ENCODE peak calls at places on chromosomes 5 and 9, in nine cellular contexts. One of them, this sample, is unnamed.

GRCh38 chr5:101009758-101010519 is 106.9 kb upstream of the ST8SIA4 start:
- DNase-seq in kidney: no peak
- DNase-seq in MCF 10A: no peak
- DNase-seq in NCI-H2081: no peak
- DNase-seq in adrenal gland: no peak
- DNase-seq in mucosa of descending colon: no peak
- DNase-seq in A549: no peak
- DNase-seq in skeletal muscle cell: no peak
- DNase-seq in astrocyte: no peak
- DNase-seq in this sample: no peak

GRCh38 chr5:76960004-76960625 is 7.3 kb downstream of the CRHBP start:
- DNase-seq in kidney: no peak
- DNase-seq in MCF 10A: no peak
- DNase-seq in NCI-H2081: no peak
- DNase-seq in adrenal gland: no peak
- DNase-seq in mucosa of descending colon: no peak
- DNase-seq in A549: no peak
- DNase-seq in skeletal muscle cell: peak
- DNase-seq in astrocyte: peak
- DNase-seq in this sample: no peak

GRCh38 chr9:87771251-87772006 is 45.5 kb downstream of the CTSL start:
- DNase-seq in kidney: peak
- DNase-seq in MCF 10A: no peak
- DNase-seq in NCI-H2081: no peak
- DNase-seq in adrenal gland: no peak
- DNase-seq in mucosa of descending colon: no peak
- DNase-seq in A549: no peak
- DNase-seq in skeletal muscle cell: no peak
- DNase-seq in astrocyte: no peak
- DNase-seq in this sample: no peak

GRCh38 chr5:141547488-141547887 is 58.6 kb downstream of the PCDHGC5 start:
- DNase-seq in kidney: no peak
- DNase-seq in MCF 10A: peak
- DNase-seq in NCI-H2081: no peak
- DNase-seq in adrenal gland: no peak
- DNase-seq in mucosa of descending colon: no peak
- DNase-seq in A549: no peak
- DNase-seq in skeletal muscle cell: no peak
- DNase-seq in astrocyte: peak
- DNase-seq in this sample: no peak

GRCh38 chr9:37677435-37677834 is 26.7 kb downstream of the FRMPD1 start:
- DNase-seq in kidney: no peak
- DNase-seq in MCF 10A: no peak
- DNase-seq in NCI-H2081: no peak
- DNase-seq in adrenal gland: no peak
- DNase-seq in mucosa of descending colon: no peak
- DNase-seq in A549: no peak
- DNase-seq in skeletal muscle cell: no peak
- DNase-seq in astrocyte: no peak
- DNase-seq in this sample: no peak

GRCh38 chr9:134677743-134678142 is 36.1 kb downstream of the COL5A1 start:
- DNase-seq in kidney: peak
- DNase-seq in MCF 10A: no peak
- DNase-seq in NCI-H2081: no peak
- DNase-seq in adrenal gland: no peak
- DNase-seq in mucosa of descending colon: no peak
- DNase-seq in A549: no peak
- DNase-seq in skeletal muscle cell: no peak
- DNase-seq in astrocyte: no peak
- DNase-seq in this sample: no peak

GRCh38 chr5:176541338-176542134 is 4.3 kb upstream of the RNF44 start:
- DNase-seq in kidney: peak
- DNase-seq in MCF 10A: peak
- DNase-seq in NCI-H2081: peak
- DNase-seq in adrenal gland: no peak
- DNase-seq in mucosa of descending colon: peak
- DNase-seq in A549: no peak
- DNase-seq in skeletal muscle cell: no peak
- DNase-seq in astrocyte: no peak
- DNase-seq in this sample: peak

GRCh38 chr5:145855842-145856267 is 17.0 kb downstream of the GRXCR2 start:
- DNase-seq in kidney: no peak
- DNase-seq in MCF 10A: no peak
- DNase-seq in NCI-H2081: no peak
- DNase-seq in adrenal gland: peak
- DNase-seq in mucosa of descending colon: no peak
- DNase-seq in A549: no peak
- DNase-seq in skeletal muscle cell: no peak
- DNase-seq in astrocyte: no peak
- DNase-seq in this sample: no peak

GRCh38 chr9:98892296-98892695 is 51.4 kb upstream of the COL15A1 start:
- DNase-seq in kidney: no peak
- DNase-seq in MCF 10A: no peak
- DNase-seq in NCI-H2081: no peak
- DNase-seq in adrenal gland: no peak
- DNase-seq in mucosa of descending colon: no peak
- DNase-seq in A549: no peak
- DNase-seq in skeletal muscle cell: no peak
- DNase-seq in astrocyte: peak
- DNase-seq in this sample: no peak

GRCh38 chr5:80408976-80409926 is 1.4 kb downstream of the ZFYVE16 start:
- DNase-seq in kidney: no peak
- DNase-seq in MCF 10A: peak
- DNase-seq in NCI-H2081: no peak
- DNase-seq in adrenal gland: no peak
- DNase-seq in mucosa of descending colon: no peak
- DNase-seq in A549: no peak
- DNase-seq in skeletal muscle cell: no peak
- DNase-seq in astrocyte: no peak
- DNase-seq in this sample: no peak

GRCh38 chr9:1941989-1942388 is 73.2 kb upstream of the SMARCA2 start:
- DNase-seq in kidney: no peak
- DNase-seq in MCF 10A: no peak
- DNase-seq in NCI-H2081: no peak
- DNase-seq in adrenal gland: no peak
- DNase-seq in mucosa of descending colon: no peak
- DNase-seq in A549: no peak
- DNase-seq in skeletal muscle cell: no peak
- DNase-seq in astrocyte: no peak
- DNase-seq in this sample: no peak

GRCh38 chr5:40646286-40646685 is 33.4 kb upstream of the PTGER4 start:
- DNase-seq in kidney: no peak
- DNase-seq in MCF 10A: no peak
- DNase-seq in NCI-H2081: no peak
- DNase-seq in adrenal gland: no peak
- DNase-seq in mucosa of descending colon: no peak
- DNase-seq in A549: no peak
- DNase-seq in skeletal muscle cell: no peak
- DNase-seq in astrocyte: no peak
- DNase-seq in this sample: no peak

GRCh38 chr5:65739162-65739561 is 17.2 kb downstream of the NLN start:
- DNase-seq in kidney: no peak
- DNase-seq in MCF 10A: no peak
- DNase-seq in NCI-H2081: no peak
- DNase-seq in adrenal gland: no peak
- DNase-seq in mucosa of descending colon: no peak
- DNase-seq in A549: no peak
- DNase-seq in skeletal muscle cell: no peak
- DNase-seq in astrocyte: no peak
- DNase-seq in this sample: no peak

GRCh38 chr5:73450672-73451217 is 2.2 kb upstream of the FOXD1 start:
- DNase-seq in kidney: no peak
- DNase-seq in MCF 10A: no peak
- DNase-seq in NCI-H2081: no peak
- DNase-seq in adrenal gland: no peak
- DNase-seq in mucosa of descending colon: no peak
- DNase-seq in A549: no peak
- DNase-seq in skeletal muscle cell: no peak
- DNase-seq in astrocyte: no peak
- DNase-seq in this sample: no peak

GRCh38 chr5:133015466-133015865 is 10.9 kb downstream of the ZCCHC10 start:
- DNase-seq in kidney: no peak
- DNase-seq in MCF 10A: no peak
- DNase-seq in NCI-H2081: no peak
- DNase-seq in adrenal gland: no peak
- DNase-seq in mucosa of descending colon: no peak
- DNase-seq in A549: no peak
- DNase-seq in skeletal muscle cell: no peak
- DNase-seq in astrocyte: no peak
- DNase-seq in this sample: no peak

GRCh38 chr9:757246-757881 is 84.1 kb upstream of the DMRT1 start:
- DNase-seq in kidney: no peak
- DNase-seq in MCF 10A: peak
- DNase-seq in NCI-H2081: no peak
- DNase-seq in adrenal gland: peak
- DNase-seq in mucosa of descending colon: no peak
- DNase-seq in A549: no peak
- DNase-seq in skeletal muscle cell: no peak
- DNase-seq in astrocyte: peak
- DNase-seq in this sample: peak

GRCh38 chr5:74682636-74683035 is 2.4 kb upstream of the HEXB start:
- DNase-seq in kidney: no peak
- DNase-seq in MCF 10A: no peak
- DNase-seq in NCI-H2081: no peak
- DNase-seq in adrenal gland: no peak
- DNase-seq in mucosa of descending colon: no peak
- DNase-seq in A549: no peak
- DNase-seq in skeletal muscle cell: no peak
- DNase-seq in astrocyte: no peak
- DNase-seq in this sample: no peak

GRCh38 chr9:91714020-91714721 is 235.9 kb downstream of the ROR2 start:
- DNase-seq in kidney: peak
- DNase-seq in MCF 10A: peak
- DNase-seq in NCI-H2081: peak
- DNase-seq in adrenal gland: peak
- DNase-seq in mucosa of descending colon: peak
- DNase-seq in A549: no peak
- DNase-seq in skeletal muscle cell: peak
- DNase-seq in astrocyte: peak
- DNase-seq in this sample: peak

GRCh38 chr9:111752455-111752854 is 42.3 kb downstream of the SHOC1 start:
- DNase-seq in kidney: no peak
- DNase-seq in MCF 10A: peak
- DNase-seq in NCI-H2081: no peak
- DNase-seq in adrenal gland: no peak
- DNase-seq in mucosa of descending colon: no peak
- DNase-seq in A549: no peak
- DNase-seq in skeletal muscle cell: no peak
- DNase-seq in astrocyte: peak
- DNase-seq in this sample: no peak

GRCh38 chr5:14252793-14253192 is 109.7 kb downstream of the TRIO start:
- DNase-seq in kidney: no peak
- DNase-seq in MCF 10A: no peak
- DNase-seq in NCI-H2081: no peak
- DNase-seq in adrenal gland: no peak
- DNase-seq in mucosa of descending colon: no peak
- DNase-seq in A549: no peak
- DNase-seq in skeletal muscle cell: no peak
- DNase-seq in astrocyte: no peak
- DNase-seq in this sample: no peak

GRCh38 chr5:57012511-57012910 is 60.6 kb upstream of the MIER3 start:
- DNase-seq in kidney: no peak
- DNase-seq in MCF 10A: no peak
- DNase-seq in NCI-H2081: no peak
- DNase-seq in adrenal gland: no peak
- DNase-seq in mucosa of descending colon: no peak
- DNase-seq in A549: no peak
- DNase-seq in skeletal muscle cell: no peak
- DNase-seq in astrocyte: no peak
- DNase-seq in this sample: no peak

GRCh38 chr5:132430736-132431135 is 59.8 kb downstream of the IRF1 start:
- DNase-seq in kidney: no peak
- DNase-seq in MCF 10A: no peak
- DNase-seq in NCI-H2081: no peak
- DNase-seq in adrenal gland: no peak
- DNase-seq in mucosa of descending colon: no peak
- DNase-seq in A549: no peak
- DNase-seq in skeletal muscle cell: no peak
- DNase-seq in astrocyte: no peak
- DNase-seq in this sample: no peak

GRCh38 chr5:133456933-133457402 is 155.4 kb downstream of the FSTL4 start:
- DNase-seq in kidney: no peak
- DNase-seq in MCF 10A: peak
- DNase-seq in NCI-H2081: no peak
- DNase-seq in adrenal gland: peak
- DNase-seq in mucosa of descending colon: no peak
- DNase-seq in A549: no peak
- DNase-seq in skeletal muscle cell: no peak
- DNase-seq in astrocyte: no peak
- DNase-seq in this sample: no peak

GRCh38 chr5:118825226-118825625 is 163.1 kb downstream of the DTWD2 start:
- DNase-seq in kidney: no peak
- DNase-seq in MCF 10A: no peak
- DNase-seq in NCI-H2081: no peak
- DNase-seq in adrenal gland: no peak
- DNase-seq in mucosa of descending colon: no peak
- DNase-seq in A549: no peak
- DNase-seq in skeletal muscle cell: no peak
- DNase-seq in astrocyte: no peak
- DNase-seq in this sample: no peak

GRCh38 chr5:55629790-55630189 is 82.3 kb downstream of the SLC38A9 start:
- DNase-seq in kidney: no peak
- DNase-seq in MCF 10A: no peak
- DNase-seq in NCI-H2081: no peak
- DNase-seq in adrenal gland: no peak
- DNase-seq in mucosa of descending colon: no peak
- DNase-seq in A549: no peak
- DNase-seq in skeletal muscle cell: no peak
- DNase-seq in astrocyte: no peak
- DNase-seq in this sample: no peak

GRCh38 chr9:21504113-21504512 is 22.0 kb upstream of the IFNE start:
- DNase-seq in kidney: no peak
- DNase-seq in MCF 10A: no peak
- DNase-seq in NCI-H2081: no peak
- DNase-seq in adrenal gland: no peak
- DNase-seq in mucosa of descending colon: no peak
- DNase-seq in A549: no peak
- DNase-seq in skeletal muscle cell: no peak
- DNase-seq in astrocyte: no peak
- DNase-seq in this sample: no peak

GRCh38 chr5:72066658-72067057 is 40.6 kb upstream of the MAP1B start:
- DNase-seq in kidney: no peak
- DNase-seq in MCF 10A: peak
- DNase-seq in NCI-H2081: no peak
- DNase-seq in adrenal gland: peak
- DNase-seq in mucosa of descending colon: no peak
- DNase-seq in A549: peak
- DNase-seq in skeletal muscle cell: peak
- DNase-seq in astrocyte: peak
- DNase-seq in this sample: no peak

GRCh38 chr9:69248005-69248404 is 73.9 kb downstream of the TJP2 start:
- DNase-seq in kidney: no peak
- DNase-seq in MCF 10A: no peak
- DNase-seq in NCI-H2081: no peak
- DNase-seq in adrenal gland: no peak
- DNase-seq in mucosa of descending colon: no peak
- DNase-seq in A549: no peak
- DNase-seq in skeletal muscle cell: no peak
- DNase-seq in astrocyte: no peak
- DNase-seq in this sample: no peak

GRCh38 chr9:28365736-28366135 is 792.5 kb upstream of the C9orf72 start:
- DNase-seq in kidney: no peak
- DNase-seq in MCF 10A: no peak
- DNase-seq in NCI-H2081: no peak
- DNase-seq in adrenal gland: no peak
- DNase-seq in mucosa of descending colon: no peak
- DNase-seq in A549: no peak
- DNase-seq in skeletal muscle cell: peak
- DNase-seq in astrocyte: no peak
- DNase-seq in this sample: no peak

GRCh38 chr5:88768411-88768810 is 114.6 kb downstream of the MEF2C start:
- DNase-seq in kidney: no peak
- DNase-seq in MCF 10A: no peak
- DNase-seq in NCI-H2081: no peak
- DNase-seq in adrenal gland: no peak
- DNase-seq in mucosa of descending colon: no peak
- DNase-seq in A549: no peak
- DNase-seq in skeletal muscle cell: no peak
- DNase-seq in astrocyte: no peak
- DNase-seq in this sample: no peak

GRCh38 chr5:60595183-60595582 is 104.8 kb downstream of the DEPDC1B start:
- DNase-seq in kidney: no peak
- DNase-seq in MCF 10A: no peak
- DNase-seq in NCI-H2081: no peak
- DNase-seq in adrenal gland: no peak
- DNase-seq in mucosa of descending colon: no peak
- DNase-seq in A549: no peak
- DNase-seq in skeletal muscle cell: no peak
- DNase-seq in astrocyte: no peak
- DNase-seq in this sample: no peak

This sample was measured in HAP-1.